ENCODE peak calls at places on chromosomes 11 and 22, in four cellular contexts. C is PC-3, P is Peyer's patch, Z is EL. I is an unnamed sample.

GRCh38 chr11:46120361-46120710 is 918 bp downstream of the PHF21A start:
- DNase-seq in C (no peak), P (no peak), Z (no peak), I (no peak)

GRCh38 chr11:43508511-43508918 is 149.8 kb downstream of the TTC17 start:
- DNase-seq in C (peak; percentile 45), P (peak; percentile 86), Z (peak; percentile 71), I (peak; percentile 25)

GRCh38 chr11:12170984-12171383 is 60.6 kb downstream of the MICAL2 start:
- DNase-seq in P (no peak), Z (no peak), C (no peak), I (no peak)

GRCh38 chr22:33109532-33110148 is 51.5 kb upstream of the SYN3 start:
- DNase-seq in C (no peak), Z (no peak), P (no peak), I (no peak)

GRCh38 chr11:69642549-69642912 is 1.6 kb downstream of the CCND1 start:
- DNase-seq in P (peak; percentile 72), C (no peak), Z (no peak), I (no peak)

GRCh38 chr11:122731500-122731913 is 76.0 kb downstream of the UBASH3B start:
- DNase-seq in Z (peak; percentile 82), C (peak; percentile 87), P (no peak), I (no peak)

GRCh38 chr11:34621876-34622275 is 983 bp downstream of the EHF start:
- DNase-seq in Z (no peak), P (no peak), C (peak; percentile 39), I (no peak)

GRCh38 chr22:23204541-23205157 is 24.3 kb downstream of the BCR start:
- DNase-seq in Z (no peak), C (no peak), P (no peak), I (no peak)

GRCh38 chr11:94926698-94927237 is 46.6 kb downstream of the CWC15 start:
- DNase-seq in Z (peak; percentile 99), P (peak; percentile 74), C (peak; percentile 12), I (no peak)

GRCh38 chr11:27718346-27718852 is 18.1 kb upstream of the BDNF start:
- DNase-seq in P (no peak), C (peak; percentile 79), Z (peak; percentile 96), I (no peak)

GRCh38 chr11:123100378-123101085 is 38.6 kb upstream of the HSPA8 start:
- DNase-seq in C (no peak), P (no peak), Z (no peak), I (no peak)

GRCh38 chr11:67468056-67468455 is 995 bp downstream of the TMEM134 start:
- DNase-seq in C (peak; percentile 97), P (peak; percentile 74), Z (no peak), I (no peak)

GRCh38 chr11:108431370-108431769 is 36.0 kb downstream of the C11orf65 start:
- DNase-seq in Z (no peak), P (no peak), C (peak; percentile 56), I (no peak)

GRCh38 chr22:47718337-47718736 is 955.9 kb downstream of the TBC1D22A start:
- DNase-seq in Z (no peak), P (no peak), C (no peak), I (no peak)

GRCh38 chr22:30500628-30501027 is 4.9 kb downstream of the SEC14L4 start:
- DNase-seq in Z (no peak), C (no peak), P (no peak), I (no peak)

GRCh38 chr11:26231252-26231661 is 100.7 kb upstream of the ANO3 start:
- DNase-seq in P (no peak), Z (peak; percentile 37), C (peak; percentile 84), I (no peak)

GRCh38 chr11:625636-626319 is 1.0 kb upstream of the CDHR5 start:
- DNase-seq in Z (no peak), C (no peak), P (peak; percentile 86), I (no peak)

GRCh38 chr11:122645847-122646246 is 9.7 kb upstream of the UBASH3B start:
- DNase-seq in P (no peak), C (peak; percentile 38), Z (no peak), I (no peak)

GRCh38 chr11:117814766-117815261 is 9.7 kb downstream of the FXYD2 start:
- DNase-seq in C (no peak), Z (no peak), P (peak; percentile 99), I (peak; percentile 4)

GRCh38 chr11:66967670-66968425 is 7.3 kb upstream of the C11orf86 start:
- DNase-seq in Z (peak; percentile 91), C (peak; percentile 94), P (peak; percentile 83), I (no peak)

I was measured in AML-193.